ENCODE peak calls at places on chromosomes 11 and 22, in ten cellular contexts. K, S, N, H, O, Q, R, T, X and Z are unnamed samples.
A peak's percentile ranks its signal among the peaks of the same experiment; 100 is the strongest.

GRCh38 chr11:66846671-66847091 is 3.4 kb downstream of the RCE1 start:
- DNase-seq in K (no peak), S (peak; percentile 35), N (no peak), H (no peak), O (no peak), Q (no peak), R (peak; percentile 24), T (peak; percentile 20), X (peak; percentile 61), Z (peak; percentile 45)

GRCh38 chr11:130118636-130119387 is 40.8 kb upstream of the ST14 start:
- DNase-seq in K (no peak), S (no peak), N (no peak), H (no peak), O (no peak), Q (no peak), R (no peak), T (no peak), X (no peak), Z (peak; percentile 10)

GRCh38 chr11:2359557-2359956 is 17.6 kb upstream of the CD81 start:
- DNase-seq in K (no peak), S (no peak), N (no peak), H (no peak), O (no peak), Q (no peak), R (no peak), T (no peak), X (no peak), Z (no peak)

GRCh38 chr22:29345932-29346331 is 30.4 kb upstream of the RASL10A start:
- DNase-seq in K (no peak), S (no peak), N (no peak), H (no peak), O (no peak), Q (no peak), R (no peak), T (no peak), X (no peak), Z (no peak)

GRCh38 chr22:47030881-47031627 is 268.6 kb downstream of the TBC1D22A start:
- DNase-seq in K (no peak), S (peak; percentile 93), N (no peak), H (no peak), O (no peak), Q (peak; percentile 3), R (no peak), T (peak; percentile 26), X (peak; percentile 63), Z (no peak)

GRCh38 chr11:8610532-8611116 is 16.6 kb upstream of the STK33 start:
- DNase-seq in K (no peak), S (no peak), N (peak; percentile 22), H (peak; percentile 48), O (no peak), Q (no peak), R (no peak), T (no peak), X (no peak), Z (no peak)

GRCh38 chr11:117457031-117457785 is 129.6 kb downstream of the CEP164 start:
- DNase-seq in K (no peak), S (no peak), N (peak; percentile 53), H (no peak), O (no peak), Q (no peak), R (no peak), T (peak; percentile 59), X (no peak), Z (no peak)

GRCh38 chr22:20552913-20553401 is 45.5 kb downstream of the MED15 start:
- DNase-seq in K (no peak), S (no peak), N (peak; percentile 44), H (no peak), O (no peak), Q (no peak), R (no peak), T (no peak), X (peak; percentile 61), Z (no peak)

GRCh38 chr11:45215098-45215497 is 68.7 kb downstream of the PRDM11 start:
- DNase-seq in K (no peak), S (no peak), N (no peak), H (no peak), O (no peak), Q (no peak), R (no peak), T (no peak), X (no peak), Z (no peak)

GRCh38 chr11:78808903-78809302 is 234.2 kb upstream of the NARS2 start:
- DNase-seq in K (no peak), S (no peak), N (no peak), H (no peak), O (no peak), Q (no peak), R (no peak), T (no peak), X (no peak), Z (no peak)

GRCh38 chr11:14119357-14119756 is 156.8 kb downstream of the SPON1 start:
- DNase-seq in K (no peak), S (peak; percentile 25), N (no peak), H (no peak), O (peak; percentile 4), Q (no peak), R (no peak), T (no peak), X (no peak), Z (no peak)

GRCh38 chr22:17785185-17786184 is 11.2 kb upstream of the BID start:
- DNase-seq in K (no peak), S (peak; percentile 49), N (peak; percentile 83), H (peak; percentile 88), O (peak; percentile 61), Q (peak; percentile 54), R (peak; percentile 79), T (peak; percentile 76), X (no peak), Z (peak; percentile 66)

GRCh38 chr22:43171607-43172006 is 15.3 kb downstream of the TTLL12 start:
- DNase-seq in K (no peak), S (no peak), N (no peak), H (no peak), O (no peak), Q (no peak), R (peak; percentile 58), T (no peak), X (no peak), Z (no peak)

GRCh38 chr11:124085583-124085982 is 29.7 kb upstream of the VWA5A start:
- DNase-seq in K (no peak), S (no peak), N (no peak), H (no peak), O (no peak), Q (no peak), R (no peak), T (no peak), X (no peak), Z (no peak)

GRCh38 chr11:35330156-35330889 is 89.0 kb downstream of the SLC1A2 start:
- DNase-seq in K (no peak), S (no peak), N (no peak), H (peak; percentile 68), O (no peak), Q (no peak), R (no peak), T (no peak), X (no peak), Z (no peak)

GRCh38 chr11:69300124-69301032 is 6.4 kb downstream of the MYEOV start:
- DNase-seq in K (no peak), S (peak; percentile 96), N (no peak), H (no peak), O (no peak), Q (no peak), R (no peak), T (no peak), X (no peak), Z (no peak)
- H3K27ac ChIP-seq in K (peak overlapping the region; percentile 95), S (peak overlapping the region; percentile 96), N (no peak overlapping the region), H (no peak overlapping the region), O (no peak overlapping the region), Q (peak overlapping the region; percentile 93), R (no peak overlapping the region), T (no peak overlapping the region), X (no peak overlapping the region), Z (no peak overlapping the region)

DNA sequence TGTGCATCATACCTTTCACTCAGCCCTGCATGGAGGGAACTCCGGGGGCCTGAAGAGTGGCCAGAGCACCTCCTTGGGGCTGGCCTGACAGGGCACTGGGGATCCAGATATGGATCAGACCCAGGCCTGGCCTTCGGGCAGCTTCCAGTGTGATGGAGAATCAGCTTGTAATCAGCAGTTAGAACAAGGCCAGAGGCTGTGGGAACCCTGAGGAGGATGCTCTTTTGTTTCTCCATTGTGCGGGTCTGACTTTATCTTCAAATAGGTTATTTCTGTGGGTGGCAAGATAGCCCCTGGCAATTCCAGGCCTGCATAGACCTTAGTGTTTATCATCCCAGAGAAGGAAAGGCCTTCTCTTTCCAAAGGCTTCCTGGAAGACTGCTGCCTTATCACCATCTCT is 12.3 kb downstream of the DGAT2 start:
- DNase-seq in K (no peak), S (no peak), N (no peak), H (no peak), O (no peak), Q (no peak), R (no peak), T (no peak), X (no peak), Z (no peak)
- H3K27me3 ChIP-seq in K (no peaks in the 10 kb centered on the region), S (no peaks in the 10 kb centered on the region), N (no peaks in the 10 kb centered on the region), H (no peaks in the 10 kb centered on the region), O (no peaks in the 10 kb centered on the region), Q (no peaks in the 10 kb centered on the region), R (no peaks in the 10 kb centered on the region), T (no peaks in the 10 kb centered on the region), X (no peaks in the 10 kb centered on the region), Z (no peaks in the 10 kb centered on the region)

GRCh38 chr22:23773247-23774113 is 831 bp downstream of the MMP11 start:
- DNase-seq in K (no peak), S (no peak), N (no peak), H (no peak), O (no peak), Q (peak; percentile 61), R (no peak), T (no peak), X (no peak), Z (no peak)

GRCh38 chr22:23774922-23775436 is 2.3 kb downstream of the MMP11 start:
- DNase-seq in K (no peak), S (peak; percentile 63), N (no peak), H (no peak), O (no peak), Q (no peak), R (no peak), T (no peak), X (no peak), Z (no peak)

GRCh38 chr22:23769321-23769965 is 1.7 kb upstream of the CHCHD10 start:
- DNase-seq in K (no peak), S (no peak), N (no peak), H (no peak), O (no peak), Q (no peak), R (no peak), T (no peak), X (no peak), Z (no peak)

GRCh38 chr22:23774114-23774921 is 1.7 kb downstream of the MMP11 start:
- DNase-seq in K (no peak), S (no peak), N (no peak), H (no peak), O (no peak), Q (no peak), R (no peak), T (no peak), X (no peak), Z (no peak)

GRCh38 chr22:23772315-23773246 is at the start of gene MMP11:
- DNase-seq in K (peak; percentile 95), S (peak; percentile 70), N (peak; percentile 69), H (peak; percentile 79), O (peak; percentile 38), Q (peak; percentile 73), R (peak; percentile 67), T (peak; percentile 76), X (peak; percentile 88), Z (no peak)
- H3K9me3 ChIP-seq in K (no peaks in the 10 kb centered on the region), S (no peaks in the 10 kb centered on the region), N (no peaks in the 10 kb centered on the region), H (no peaks in the 10 kb centered on the region), O (no peaks in the 10 kb centered on the region), Q (no peaks in the 10 kb centered on the region), R (no peaks in the 10 kb centered on the region), T (no peaks in the 10 kb centered on the region), X (no peaks in the 10 kb centered on the region), Z (no peaks in the 10 kb centered on the region)

GRCh38 chr11:65778901-65779668 is 1.7 kb downstream of the AP5B1 start:
- DNase-seq in K (peak; percentile 24), S (no peak), N (no peak), H (no peak), O (no peak), Q (no peak), R (peak; percentile 22), T (peak; percentile 49), X (peak; percentile 62), Z (peak; percentile 35)
- H3K27ac ChIP-seq in K (no peak overlapping the region), S (no peak overlapping the region), N (peak overlapping the region; percentile 90), H (no peak overlapping the region), O (no peak overlapping the region), Q (peak overlapping the region; percentile 76), R (peak overlapping the region; percentile 89), T (peak overlapping the region; percentile 73), X (no peak overlapping the region), Z (peak overlapping the region; percentile 24)